ENCODE peak calls at places on chromosomes 13 and 19, in four cellular contexts. I is HepG2, Y is K562, Q is GM12878. F is an unnamed sample. For H3K79me2, the result is how much of the 10 kb centered on the place peaks cover.

GRCh38 chr13:103788061-103788652 is 721.9 kb upstream of the SLC10A2 start:
- DNase-seq in Y (no peak), Q (no peak), I (no peak), F (peak)

GRCh38 chr19:41588497-41589209 is 12.7 kb downstream of the CEACAM21 start:
- DNase-seq in I (peak), Y (peak), Q (no peak), F (peak)

GRCh38 chr19:47274891-47275865 is 493 bp downstream of the INAFM1 start:
- DNase-seq in I (no peak), Q (no peak), Y (peak), F (peak)

GRCh38 chr13:42487221-42487620 is 86.7 kb upstream of the TNFSF11 start:
- DNase-seq in Q (no peak), I (no peak), Y (no peak), F (no peak)

GRCh38 chr19:47881757-47882156 is 4.4 kb downstream of the SULT2A1 start:
- DNase-seq in Q (no peak), Y (peak), I (no peak), F (peak)

GRCh38 chr13:62710766-62711165 is 1295.1 kb upstream of the PCDH20 start:
- DNase-seq in Y (no peak), I (no peak), Q (no peak), F (no peak)

GRCh38 chr19:5046339-5047039 is 77.6 kb downstream of the KDM4B start:
- DNase-seq in Q (no peak), I (peak), Y (no peak), F (no peak)

GRCh38 chr19:38362076-38362945 is 12.1 kb upstream of the PSMD8 start:
- DNase-seq in Q (no peak), Y (peak), I (peak), F (peak)

GRCh38 chr13:31627097-31627496 is 112.2 kb upstream of the RXFP2 start:
- DNase-seq in Q (no peak), I (no peak), Y (no peak), F (no peak)

GRCh38 chr19:47444388-47444821 is 25.1 kb upstream of the MEIS3 start:
- DNase-seq in Y (peak), Q (no peak), I (no peak), F (peak)

GRCh38 chr13:46586766-46587509 is 34.0 kb downstream of the LRCH1 start:
- DNase-seq in I (no peak), Y (no peak), Q (no peak), F (no peak)
- H3K79me2 ChIP-seq in I (half or more), Y (under half), Q (half or more), F (half or more)

DNA sequence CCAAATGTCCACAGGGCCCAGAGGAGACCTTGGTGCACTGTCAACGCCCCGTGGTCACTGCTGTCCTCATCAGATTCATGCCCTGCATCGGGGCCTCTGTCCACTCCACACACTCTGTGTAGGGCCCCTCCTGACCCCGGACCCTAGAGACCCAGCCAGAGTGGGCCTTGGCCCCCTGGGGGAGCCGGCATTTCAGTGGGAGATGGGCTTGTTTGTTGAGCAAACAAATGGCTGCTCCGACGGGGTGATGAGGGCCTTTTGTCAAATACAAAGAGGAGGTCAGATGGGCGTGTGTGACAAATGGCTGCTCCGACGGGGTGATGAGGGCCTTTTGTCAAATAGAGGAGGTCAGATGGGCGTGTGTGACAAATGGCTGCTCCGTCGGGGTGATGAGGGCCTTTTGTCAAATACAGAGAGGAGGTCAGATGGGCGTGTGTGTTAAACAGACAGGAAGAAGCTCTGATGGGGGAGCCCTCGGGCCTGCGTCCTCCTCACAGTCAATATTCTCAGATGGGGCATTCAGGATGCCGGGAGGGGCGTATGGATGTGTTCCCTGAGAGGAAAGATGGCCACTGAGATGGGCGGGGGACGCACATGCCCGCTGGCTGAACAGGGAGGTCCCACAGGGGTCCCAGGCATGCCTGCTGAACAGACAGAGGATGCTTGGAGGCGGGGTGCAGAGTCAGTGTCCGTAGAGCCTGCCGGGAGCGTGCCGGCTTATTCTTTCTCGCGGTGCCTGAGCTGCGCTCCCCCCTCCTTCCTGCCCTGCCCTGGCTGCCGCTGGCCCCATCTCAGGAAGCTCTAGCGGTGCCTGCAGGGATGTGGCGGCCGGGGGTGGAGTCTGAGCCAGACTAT is 36.3 kb downstream of the SMIM24 start:
- DNase-seq in I (peak), Y (no peak), Q (no peak), F (peak)
- TF ChIP-seq JUNB in I (no peak), Y (no peak), Q (no peak), F (no peak)

DNA sequence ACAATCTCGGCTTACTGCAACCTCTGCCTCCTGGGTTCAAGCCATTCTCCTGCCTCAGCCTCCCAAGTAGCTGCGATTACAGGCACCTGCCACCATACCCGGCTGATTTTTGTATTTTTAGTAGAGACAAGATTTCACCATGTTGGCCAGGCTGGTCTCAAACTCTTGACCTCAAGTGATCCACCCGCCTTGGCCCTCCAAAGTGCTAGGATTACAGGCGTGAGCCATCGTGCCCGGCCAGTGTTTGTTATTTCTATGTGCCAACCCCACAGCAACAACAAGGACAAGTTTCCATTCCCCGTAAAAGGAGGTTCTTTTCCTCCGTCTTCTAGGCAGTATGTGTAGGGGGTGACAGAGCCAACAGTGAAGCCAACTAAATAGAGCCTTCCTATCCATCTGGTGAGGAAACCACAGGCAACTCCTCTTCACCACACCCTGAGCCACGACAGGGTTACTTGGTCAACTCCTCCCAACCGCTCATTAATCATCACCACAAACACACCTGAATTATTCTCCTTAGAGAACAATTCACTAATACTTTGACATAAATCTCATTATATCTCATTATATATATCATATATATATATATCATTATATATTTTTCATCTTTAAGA is 25.5 kb downstream of the FOXO1 start:
- DNase-seq in Y (no peak), I (no peak), Q (no peak), F (no peak)
- H3K79me2 ChIP-seq in Y (under half), I (half or more), Q (under half), F (half or more)

DNA sequence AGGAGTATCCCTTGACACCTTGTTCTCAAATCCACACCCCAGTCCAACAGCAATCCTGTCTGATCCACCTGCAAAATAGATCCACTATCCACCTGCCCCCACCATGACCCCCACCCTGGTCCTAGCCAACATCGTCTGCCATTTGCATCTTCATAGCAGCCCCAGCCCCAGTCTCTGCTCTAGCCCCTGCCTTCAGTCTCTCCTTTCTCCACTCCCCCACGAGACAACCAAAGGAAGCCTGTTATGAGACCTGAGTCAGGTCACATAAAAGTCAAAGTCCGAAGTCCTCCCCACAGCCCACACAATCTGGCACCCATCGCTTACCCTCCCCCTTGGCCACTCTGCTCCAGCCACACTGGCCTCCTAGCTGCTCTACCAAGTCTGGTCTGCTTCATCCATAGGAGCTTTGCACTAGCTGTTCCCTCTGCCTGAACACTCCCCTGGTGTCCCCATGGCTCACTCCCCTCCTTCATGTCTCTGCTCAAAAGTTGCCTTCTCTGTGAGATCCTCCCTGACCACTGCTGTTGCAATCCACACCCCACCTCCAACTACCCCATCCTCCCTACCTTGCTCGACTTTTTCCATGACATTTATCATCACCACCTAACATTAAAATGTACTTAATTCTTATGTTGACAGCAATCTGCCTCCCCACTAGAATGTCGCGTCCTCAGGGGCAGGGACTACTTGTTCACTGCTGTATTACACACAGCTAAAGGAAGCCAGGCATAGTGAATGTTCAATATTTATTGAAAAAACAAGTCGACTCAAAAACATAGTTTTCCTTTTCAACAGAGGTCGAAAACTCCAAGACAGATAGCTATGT is 1.2 kb upstream of the PLEKHG2 start:
- DNase-seq in Y (peak), I (peak), Q (no peak), F (no peak)
- TF ChIP-seq JUNB in Y (no peak), I (no peak), Q (no peak), F (no peak)

GRCh38 chr19:55116232-55117062 is 990 bp downstream of the PPP1R12C start:
- DNase-seq in Y (peak), Q (no peak), I (peak), F (peak)

GRCh38 chr19:55113570-55114039 is 3.8 kb downstream of the PPP1R12C start:
- DNase-seq in I (peak), Y (peak), Q (no peak), F (peak)

GRCh38 chr19:55115446-55116065 is 1.9 kb downstream of the PPP1R12C start:
- DNase-seq in Y (peak), I (no peak), Q (no peak), F (no peak)

GRCh38 chr19:55112781-55113569 is 4.5 kb downstream of the PPP1R12C start:
- DNase-seq in Q (no peak), Y (peak), I (no peak), F (peak)

GRCh38 chr19:55114566-55115145 is 2.8 kb downstream of the PPP1R12C start:
- DNase-seq in I (no peak), Q (no peak), Y (no peak), F (no peak)
- H3K79me2 ChIP-seq in I (under half), Q (under half), Y (half or more), F (under half)

F was measured in GM23338.